ENCODE peak calls at places on chromosome 4, in five cellular contexts. W is IMR-90, S is heart left ventricle, Z is pancreas, A is astrocyte of the spinal cord. F is an unnamed sample.
A peak's percentile ranks its signal among the peaks of the same experiment; 100 is the strongest.

GRCh38 chr4:133866328-133866699 is 335.3 kb downstream of the PABPC4L start:
- DNase-seq in S (no peak), Z (no peak), A (peak; percentile 95), W (peak; percentile 28), F (peak; percentile 65)

GRCh38 chr4:113958766-113959540 is 20.5 kb downstream of the ARSJ start:
- DNase-seq in A (peak; percentile 97), W (peak; percentile 97), S (no peak), Z (no peak), F (peak; percentile 90)

GRCh38 chr4:108106186-108106585 is 62.5 kb downstream of the LEF1 start:
- DNase-seq in S (no peak), Z (no peak), A (no peak), W (no peak), F (no peak)

GRCh38 chr4:100593933-100594332 is 76.1 kb upstream of the EMCN start:
- DNase-seq in S (no peak), Z (no peak), W (no peak), A (no peak), F (no peak)

GRCh38 chr4:75708218-75708691 is 16.1 kb upstream of the USO1 start:
- DNase-seq in W (no peak), Z (no peak), S (no peak), A (no peak), F (no peak)

GRCh38 chr4:1927675-1928074 is 56.5 kb downstream of the NSD2 start:
- DNase-seq in S (no peak), Z (no peak), A (peak; percentile 22), W (peak; percentile 79), F (peak; percentile 58)

GRCh38 chr4:153401501-153401900 is 57.0 kb downstream of the MND1 start:
- DNase-seq in A (no peak), S (no peak), Z (no peak), W (no peak), F (no peak)

GRCh38 chr4:2080429-2081300 is 21.5 kb downstream of the NAT8L start:
- DNase-seq in W (no peak), Z (no peak), A (no peak), S (no peak), F (no peak)

GRCh38 chr4:184386271-184386781 is 88.0 kb downstream of the IRF2 start:
- DNase-seq in S (peak; percentile 74), W (no peak), Z (no peak), A (no peak), F (no peak)

GRCh38 chr4:1600211-1600780 is 83.8 kb downstream of the FAM53A start:
- DNase-seq in A (no peak), W (no peak), S (no peak), Z (no peak), F (no peak)

GRCh38 chr4:165580379-165580905 is 201.6 kb downstream of the CPE start:
- DNase-seq in Z (no peak), W (no peak), S (peak; percentile 21), A (peak; percentile 96), F (peak; percentile 88)

GRCh38 chr4:55297346-55297745 is 48.7 kb upstream of the SRD5A3 start:
- DNase-seq in A (peak; percentile 31), Z (no peak), W (peak; percentile 5), S (no peak), F (no peak)

GRCh38 chr4:76035799-76036389 is at the start of gene CXCL11:
- DNase-seq in W (peak; percentile 26), A (no peak), Z (no peak), S (no peak), F (peak; percentile 12)

GRCh38 chr4:168319486-168320019 is 1.0 kb upstream of the DDX60 start:
- DNase-seq in W (no peak), S (no peak), A (no peak), Z (no peak), F (no peak)

GRCh38 chr4:37673523-37674192 is 12.5 kb downstream of the RELL1 start:
- DNase-seq in S (no peak), A (no peak), Z (no peak), W (no peak), F (no peak)

GRCh38 chr4:78235800-78236199 is 178.7 kb downstream of the FRAS1 start:
- DNase-seq in W (no peak), S (no peak), Z (no peak), A (no peak), F (no peak)

GRCh38 chr4:89000844-89001360 is 56.1 kb downstream of the FAM13A start:
- DNase-seq in Z (peak; percentile 32), W (peak; percentile 60), S (no peak), A (peak; percentile 64), F (peak; percentile 46)

GRCh38 chr4:118783887-118784286 is 52.0 kb downstream of the SEC24D start:
- DNase-seq in S (no peak), A (peak; percentile 58), W (peak; percentile 67), Z (no peak), F (peak; percentile 75)

GRCh38 chr4:98046665-98047064 is 96.6 kb downstream of the STPG2 start:
- DNase-seq in A (no peak), W (no peak), Z (no peak), S (no peak), F (no peak)

GRCh38 chr4:142474398-142475087 is 371.6 kb downstream of the INPP4B start:
- DNase-seq in S (no peak), Z (peak; percentile 13), A (no peak), W (peak; percentile 9), F (no peak)

GRCh38 chr4:6907658-6908191 is 1.9 kb upstream of the TBC1D14 start:
- DNase-seq in W (no peak), Z (no peak), S (no peak), A (no peak), F (peak; percentile 31)

GRCh38 chr4:6908397-6909112 is 1.1 kb upstream of the TBC1D14 start:
- DNase-seq in Z (no peak), A (no peak), W (peak; percentile 50), S (no peak), F (peak; percentile 61)

GRCh38 chr4:6906046-6906445 is 3.6 kb upstream of the TBC1D14 start:
- DNase-seq in Z (no peak), S (no peak), W (no peak), A (no peak), F (no peak)

GRCh38 chr4:6902318-6903042 is 7.1 kb upstream of the TBC1D14 start:
- DNase-seq in A (no peak), S (no peak), Z (no peak), W (no peak), F (no peak)

DNA sequence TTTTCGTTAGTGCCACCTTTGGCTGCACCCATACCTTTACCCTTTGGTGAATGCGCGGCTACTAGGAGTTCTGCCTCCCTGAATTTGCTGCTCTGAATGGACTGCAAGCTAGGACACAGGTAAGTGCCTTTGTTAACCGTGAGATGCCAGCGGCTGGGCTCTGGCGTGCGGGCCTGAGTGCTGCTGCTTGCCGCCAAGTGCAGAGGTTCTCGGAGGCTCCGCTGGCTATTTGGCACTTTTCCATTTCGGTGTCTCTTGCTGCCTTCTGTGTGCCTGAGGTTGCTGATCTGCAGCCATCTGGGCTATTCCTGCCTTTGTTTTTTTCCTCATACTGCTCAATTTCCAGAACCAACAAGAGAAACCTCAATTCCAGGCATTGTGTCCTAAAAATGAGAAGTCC is 4.1 kb upstream of the TBC1D14 start:
- DNase-seq in A (no peak), S (no peak), W (no peak), Z (no peak), F (no peak)
- H3K4me3 ChIP-seq in A (no peak overlapping the region), S (no peak overlapping the region), W (no peak overlapping the region), Z (no peak overlapping the region), F (no peak overlapping the region)

DNA sequence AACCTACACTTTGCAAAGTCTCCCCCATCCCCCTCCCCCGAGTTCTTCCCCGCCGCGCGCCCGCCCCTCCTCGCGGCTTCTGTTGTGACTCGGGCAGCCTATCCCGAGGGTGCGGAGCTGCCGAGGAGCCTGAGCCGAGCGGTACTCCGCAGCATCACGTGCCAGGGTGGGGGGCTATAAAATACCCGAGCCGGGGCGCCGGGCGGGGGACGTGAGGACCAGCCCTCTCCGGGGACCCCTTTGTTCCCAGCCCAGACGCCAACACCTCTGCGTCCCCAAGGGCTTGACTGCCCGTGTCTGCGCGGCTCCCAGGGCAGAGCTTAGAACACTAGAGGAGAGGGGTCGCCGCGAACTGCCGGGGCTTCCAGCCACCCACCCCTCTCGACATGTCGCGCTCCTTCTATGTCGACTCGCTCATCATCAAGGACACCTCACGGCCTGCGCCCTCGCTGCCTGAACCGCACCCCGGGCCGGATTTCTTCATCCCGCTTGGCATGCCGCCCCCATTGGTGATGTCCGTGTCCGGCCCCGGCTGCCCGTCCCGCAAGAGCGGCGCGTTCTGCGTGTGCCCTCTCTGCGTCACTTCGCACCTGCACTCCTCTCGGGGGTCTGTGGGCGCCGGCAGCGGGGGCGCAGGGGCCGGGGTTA is at the start of gene GSX2:
- DNase-seq in W (no peak), S (no peak), A (no peak), Z (no peak), F (peak; percentile 13)
- H3K4me3 ChIP-seq in W (peak within 1 kb of the TSS; percentile 40), S (peak within 1 kb of the TSS; percentile 42), A (peak within 1 kb of the TSS; percentile 32), Z (no peak within 1 kb of the TSS), F (peak within 1 kb of the TSS; percentile 56)

GRCh38 chr4:144456196-144456595 is 189.8 kb upstream of the HHIP start:
- DNase-seq in A (no peak), W (no peak), Z (no peak), S (no peak), F (no peak)

GRCh38 chr4:144449623-144450022 is 196.3 kb upstream of the HHIP start:
- DNase-seq in A (no peak), S (no peak), W (no peak), Z (no peak), F (peak; percentile 74)

GRCh38 chr4:144451771-144452170 is 194.2 kb upstream of the HHIP start:
- DNase-seq in W (peak; percentile 30), Z (no peak), A (peak; percentile 5), S (no peak), F (peak; percentile 5)

DNA sequence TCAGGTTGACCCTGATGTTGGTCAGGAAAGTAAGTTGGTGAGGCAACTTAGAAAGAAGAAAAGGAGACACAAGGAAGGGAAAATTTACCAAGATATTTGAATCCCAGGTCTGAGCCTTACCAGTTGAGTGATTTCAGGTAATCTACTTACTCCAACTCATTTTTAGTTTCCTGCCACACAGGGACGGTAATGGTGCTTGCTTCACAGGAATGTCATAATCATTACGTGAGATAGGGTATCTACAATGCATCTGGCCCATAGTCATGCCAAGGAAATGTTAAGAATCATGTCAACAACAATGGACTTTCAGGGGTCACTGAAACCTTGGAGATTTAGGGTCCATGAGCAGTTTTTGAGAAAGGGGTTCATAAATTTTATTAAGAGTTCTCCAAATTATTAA is 195.4 kb upstream of the HHIP start:
- DNase-seq in A (no peak), S (no peak), W (no peak), Z (no peak), F (no peak)
- H3K4me3 ChIP-seq in A (no peak overlapping the region), S (no peak overlapping the region), W (no peak overlapping the region), Z (no peak overlapping the region), F (no peak overlapping the region)

GRCh38 chr4:120718979-120719566 is 203.5 kb downstream of the PRDM5 start:
- DNase-seq in Z (no peak), S (peak; percentile 29), W (peak; percentile 49), A (peak; percentile 42), F (peak; percentile 65)
- H3K4me3 ChIP-seq in Z (no peak overlapping the region), S (no peak overlapping the region), W (no peak overlapping the region), A (no peak overlapping the region), F (no peak overlapping the region)

GRCh38 chr4:110615366-110616161 is 7.3 kb downstream of the PITX2 start:
- DNase-seq in S (no peak), W (no peak), Z (no peak), A (no peak), F (no peak)
- H3K4me3 ChIP-seq in S (no peak overlapping the region), W (no peak overlapping the region), Z (no peak overlapping the region), A (no peak overlapping the region), F (no peak overlapping the region)

F was measured in fibroblast of the aortic adventitia.